ENCODE peak calls at places on chromosomes 12 and 14, in eight cellular contexts. One of them, this sample, is unnamed.

GRCh38 chr12:54125950-54126695 is 62.7 kb downstream of the SMUG1 start:
- DNase-seq in effector memory CD4-positive, alpha-beta T cell: no peak
- DNase-seq in WERI-Rb-1: peak
- DNase-seq in breast epithelium: peak
- DNase-seq in ascending aorta: peak
- DNase-seq in cardiac muscle cell: no peak
- DNase-seq in neuronal stem cell: no peak
- DNase-seq in tibial artery: peak
- DNase-seq in this sample: no peak

GRCh38 chr12:79438480-79439178 is 252.1 kb downstream of the PAWR start:
- DNase-seq in effector memory CD4-positive, alpha-beta T cell: no peak
- DNase-seq in WERI-Rb-1: no peak
- DNase-seq in breast epithelium: no peak
- DNase-seq in ascending aorta: no peak
- DNase-seq in cardiac muscle cell: no peak
- DNase-seq in neuronal stem cell: no peak
- DNase-seq in tibial artery: no peak
- DNase-seq in this sample: no peak

GRCh38 chr14:36520601-36521525 is 831 bp upstream of the NKX2-1 start:
- DNase-seq in effector memory CD4-positive, alpha-beta T cell: no peak
- DNase-seq in WERI-Rb-1: no peak
- DNase-seq in breast epithelium: no peak
- DNase-seq in ascending aorta: no peak
- DNase-seq in cardiac muscle cell: peak
- DNase-seq in neuronal stem cell: peak
- DNase-seq in tibial artery: no peak
- DNase-seq in this sample: no peak

GRCh38 chr14:35384386-35385041 is 20.0 kb downstream of the NFKBIA start:
- DNase-seq in effector memory CD4-positive, alpha-beta T cell: no peak
- DNase-seq in WERI-Rb-1: no peak
- DNase-seq in breast epithelium: no peak
- DNase-seq in ascending aorta: peak
- DNase-seq in cardiac muscle cell: no peak
- DNase-seq in neuronal stem cell: no peak
- DNase-seq in tibial artery: peak
- DNase-seq in this sample: peak

GRCh38 chr14:52307376-52307775 is 6.7 kb upstream of the PTGER2 start:
- DNase-seq in effector memory CD4-positive, alpha-beta T cell: no peak
- DNase-seq in WERI-Rb-1: no peak
- DNase-seq in breast epithelium: no peak
- DNase-seq in ascending aorta: no peak
- DNase-seq in cardiac muscle cell: no peak
- DNase-seq in neuronal stem cell: no peak
- DNase-seq in tibial artery: no peak
- DNase-seq in this sample: no peak

GRCh38 chr14:24430143-24430681 is 458 bp downstream of the KHNYN start:
- DNase-seq in effector memory CD4-positive, alpha-beta T cell: peak
- DNase-seq in WERI-Rb-1: peak
- DNase-seq in breast epithelium: peak
- DNase-seq in ascending aorta: peak
- DNase-seq in cardiac muscle cell: peak
- DNase-seq in neuronal stem cell: peak
- DNase-seq in tibial artery: peak
- DNase-seq in this sample: peak

GRCh38 chr14:90513151-90514014 is 116.6 kb downstream of the CALM1 start:
- DNase-seq in effector memory CD4-positive, alpha-beta T cell: no peak
- DNase-seq in WERI-Rb-1: no peak
- DNase-seq in breast epithelium: peak
- DNase-seq in ascending aorta: peak
- DNase-seq in cardiac muscle cell: no peak
- DNase-seq in neuronal stem cell: no peak
- DNase-seq in tibial artery: no peak
- DNase-seq in this sample: peak

GRCh38 chr12:127108360-127109215 is 1158.4 kb upstream of the TMEM132C start:
- DNase-seq in effector memory CD4-positive, alpha-beta T cell: no peak
- DNase-seq in WERI-Rb-1: peak
- DNase-seq in breast epithelium: no peak
- DNase-seq in ascending aorta: peak
- DNase-seq in cardiac muscle cell: peak
- DNase-seq in neuronal stem cell: peak
- DNase-seq in tibial artery: peak
- DNase-seq in this sample: peak

GRCh38 chr14:104112113-104112505 is 26.3 kb upstream of the KIF26A start:
- DNase-seq in effector memory CD4-positive, alpha-beta T cell: no peak
- DNase-seq in WERI-Rb-1: no peak
- DNase-seq in breast epithelium: no peak
- DNase-seq in ascending aorta: peak
- DNase-seq in cardiac muscle cell: no peak
- DNase-seq in neuronal stem cell: no peak
- DNase-seq in tibial artery: no peak
- DNase-seq in this sample: peak

GRCh38 chr14:88468396-88468795 is 82.9 kb downstream of the SPATA7 start:
- DNase-seq in effector memory CD4-positive, alpha-beta T cell: no peak
- DNase-seq in WERI-Rb-1: no peak
- DNase-seq in breast epithelium: no peak
- DNase-seq in ascending aorta: no peak
- DNase-seq in cardiac muscle cell: no peak
- DNase-seq in neuronal stem cell: no peak
- DNase-seq in tibial artery: no peak
- DNase-seq in this sample: no peak

GRCh38 chr14:32059702-32060101 is 17.4 kb upstream of the ARHGAP5 start:
- DNase-seq in effector memory CD4-positive, alpha-beta T cell: no peak
- DNase-seq in WERI-Rb-1: no peak
- DNase-seq in breast epithelium: no peak
- DNase-seq in ascending aorta: no peak
- DNase-seq in cardiac muscle cell: no peak
- DNase-seq in neuronal stem cell: no peak
- DNase-seq in tibial artery: no peak
- DNase-seq in this sample: no peak

DNA sequence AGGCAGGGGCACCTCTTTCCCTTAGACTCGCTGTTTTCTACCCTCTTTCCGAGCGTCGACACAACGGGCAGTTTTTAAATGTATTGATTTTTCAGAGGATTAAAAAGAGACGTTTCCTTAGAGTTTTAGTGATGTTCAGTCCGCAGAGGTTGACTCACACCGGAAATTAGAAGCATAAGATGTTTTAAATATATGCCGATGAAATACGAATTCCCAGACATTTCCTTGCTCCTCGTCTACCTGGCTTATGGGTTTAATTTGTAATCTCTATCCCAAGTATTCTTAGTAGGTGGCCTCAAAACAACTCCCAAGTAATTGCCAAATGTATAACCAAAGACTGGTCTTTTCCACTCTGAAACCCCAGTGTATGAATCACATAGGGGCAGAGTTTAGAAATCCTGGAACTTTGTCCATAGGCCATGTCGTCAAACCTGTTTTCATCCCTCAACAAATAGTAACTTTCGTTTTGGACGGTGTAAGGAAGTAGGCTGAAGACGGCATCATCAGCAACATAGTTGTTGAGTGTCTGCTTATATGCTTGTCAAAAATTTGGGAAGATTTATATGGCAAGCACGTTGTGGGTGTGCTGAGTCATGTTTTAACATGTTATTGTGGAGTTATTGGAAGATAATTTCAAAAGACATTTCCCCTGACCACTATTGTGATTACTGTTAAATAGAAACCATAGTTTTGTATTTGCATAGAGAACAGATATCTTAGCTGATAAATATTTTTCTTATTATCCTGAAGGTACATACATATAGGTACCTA is 824 bp downstream of the TBK1 start:
- DNase-seq in effector memory CD4-positive, alpha-beta T cell: no peak
- DNase-seq in WERI-Rb-1: no peak
- DNase-seq in breast epithelium: peak
- DNase-seq in ascending aorta: no peak
- DNase-seq in cardiac muscle cell: peak
- DNase-seq in neuronal stem cell: no peak
- DNase-seq in tibial artery: no peak
- DNase-seq in this sample: no peak
- H3K27ac ChIP-seq in effector memory CD4-positive, alpha-beta T cell: peak
- H3K27ac ChIP-seq in WERI-Rb-1: peak
- H3K27ac ChIP-seq in breast epithelium: peak
- H3K27ac ChIP-seq in ascending aorta: peak
- H3K27ac ChIP-seq in cardiac muscle cell: peak
- H3K27ac ChIP-seq in neuronal stem cell: peak
- H3K27ac ChIP-seq in tibial artery: peak
- H3K27ac ChIP-seq in this sample: peak

GRCh38 chr12:8630131-8630530 is 17.5 kb upstream of the AICDA start:
- DNase-seq in effector memory CD4-positive, alpha-beta T cell: no peak
- DNase-seq in WERI-Rb-1: no peak
- DNase-seq in breast epithelium: no peak
- DNase-seq in ascending aorta: no peak
- DNase-seq in cardiac muscle cell: no peak
- DNase-seq in neuronal stem cell: no peak
- DNase-seq in tibial artery: no peak
- DNase-seq in this sample: no peak

GRCh38 chr12:8629486-8630033 is 16.9 kb upstream of the AICDA start:
- DNase-seq in effector memory CD4-positive, alpha-beta T cell: no peak
- DNase-seq in WERI-Rb-1: no peak
- DNase-seq in breast epithelium: no peak
- DNase-seq in ascending aorta: peak
- DNase-seq in cardiac muscle cell: peak
- DNase-seq in neuronal stem cell: no peak
- DNase-seq in tibial artery: no peak
- DNase-seq in this sample: no peak

GRCh38 chr12:8628731-8629130 is 16.1 kb upstream of the AICDA start:
- DNase-seq in effector memory CD4-positive, alpha-beta T cell: no peak
- DNase-seq in WERI-Rb-1: no peak
- DNase-seq in breast epithelium: no peak
- DNase-seq in ascending aorta: no peak
- DNase-seq in cardiac muscle cell: no peak
- DNase-seq in neuronal stem cell: no peak
- DNase-seq in tibial artery: no peak
- DNase-seq in this sample: no peak
- H3K27ac ChIP-seq in effector memory CD4-positive, alpha-beta T cell: no peak
- H3K27ac ChIP-seq in WERI-Rb-1: no peak
- H3K27ac ChIP-seq in breast epithelium: no peak
- H3K27ac ChIP-seq in ascending aorta: peak
- H3K27ac ChIP-seq in cardiac muscle cell: no peak
- H3K27ac ChIP-seq in neuronal stem cell: no peak
- H3K27ac ChIP-seq in tibial artery: peak
- H3K27ac ChIP-seq in this sample: no peak

DNA sequence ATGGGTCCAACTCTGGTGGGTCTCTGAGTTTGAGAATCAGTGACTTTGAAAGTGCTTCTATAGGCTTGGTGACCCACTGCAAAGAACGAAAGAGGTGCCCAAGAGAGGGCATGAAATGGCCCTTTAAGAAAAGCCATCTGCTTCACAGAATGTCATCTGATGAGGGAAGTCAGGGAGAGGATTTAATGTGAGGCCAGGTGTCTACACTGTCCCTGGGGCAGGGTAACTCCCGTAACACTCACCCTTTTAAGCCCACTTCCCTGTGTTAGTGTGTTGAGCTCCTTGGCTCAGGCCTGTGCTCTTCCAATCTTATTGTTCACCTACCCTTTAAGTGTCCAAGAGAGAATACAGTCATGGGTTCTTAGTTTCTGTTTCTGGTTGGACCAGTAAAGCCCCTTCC is 16.4 kb upstream of the SRSF5 start:
- DNase-seq in effector memory CD4-positive, alpha-beta T cell: no peak
- DNase-seq in WERI-Rb-1: no peak
- DNase-seq in breast epithelium: no peak
- DNase-seq in ascending aorta: no peak
- DNase-seq in cardiac muscle cell: no peak
- DNase-seq in neuronal stem cell: no peak
- DNase-seq in tibial artery: no peak
- DNase-seq in this sample: no peak
- H3K27ac ChIP-seq in effector memory CD4-positive, alpha-beta T cell: no peak
- H3K27ac ChIP-seq in WERI-Rb-1: no peak
- H3K27ac ChIP-seq in breast epithelium: no peak
- H3K27ac ChIP-seq in ascending aorta: no peak
- H3K27ac ChIP-seq in cardiac muscle cell: no peak
- H3K27ac ChIP-seq in neuronal stem cell: no peak
- H3K27ac ChIP-seq in tibial artery: no peak
- H3K27ac ChIP-seq in this sample: no peak

DNA sequence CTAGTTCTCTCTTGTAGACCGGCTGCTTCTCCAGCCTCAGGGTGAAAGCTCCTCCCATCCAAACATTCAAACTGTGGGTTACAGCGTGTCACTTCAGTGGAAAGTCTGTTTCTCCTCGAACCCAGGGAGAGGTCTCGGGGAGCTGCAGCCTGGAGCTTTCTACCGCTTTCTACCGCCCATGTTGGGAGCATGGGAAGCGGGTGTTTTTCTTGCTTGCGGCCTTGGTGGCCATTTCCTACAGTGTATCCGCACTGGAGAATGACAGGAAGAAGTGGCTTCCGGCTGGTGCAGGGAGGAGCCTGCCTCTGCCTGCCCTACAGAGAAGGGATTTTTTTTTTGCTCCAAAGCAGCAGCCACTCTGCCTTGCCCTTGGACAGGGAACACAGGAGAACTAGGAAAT is 21.2 kb downstream of the ZFP36L1 start:
- DNase-seq in effector memory CD4-positive, alpha-beta T cell: peak
- DNase-seq in WERI-Rb-1: no peak
- DNase-seq in breast epithelium: no peak
- DNase-seq in ascending aorta: no peak
- DNase-seq in cardiac muscle cell: no peak
- DNase-seq in neuronal stem cell: no peak
- DNase-seq in tibial artery: peak
- DNase-seq in this sample: peak
- H3K27ac ChIP-seq in effector memory CD4-positive, alpha-beta T cell: peak
- H3K27ac ChIP-seq in WERI-Rb-1: no peak
- H3K27ac ChIP-seq in breast epithelium: no peak
- H3K27ac ChIP-seq in ascending aorta: peak
- H3K27ac ChIP-seq in cardiac muscle cell: no peak
- H3K27ac ChIP-seq in neuronal stem cell: no peak
- H3K27ac ChIP-seq in tibial artery: no peak
- H3K27ac ChIP-seq in this sample: peak

This sample was measured in left ventricle myocardium inferior.